ENCODE peak calls at places on chromosomes 11 and 22, in eight cellular contexts. T is ovary, E is A549, D is SK-N-SH, O is stomach, S is tibial nerve, I is transverse colon, J is K562. L is an unnamed sample.

GRCh38 chr22:36528336-36528735 is 630 bp downstream of the EIF3D start:
- DNase-seq in E (no peak), I (no peak), O (no peak), S (no peak), T (no peak), D (peak; percentile 49), J (peak; percentile 41), L (no peak)

GRCh38 chr11:129247129-129247528 is 55.0 kb upstream of the ARHGAP32 start:
- DNase-seq in D (peak; percentile 25), S (no peak), T (no peak), O (no peak), E (peak; percentile 18), I (no peak), J (no peak), L (no peak)

GRCh38 chr11:36356201-36356600 is 60.1 kb downstream of the PRR5L start:
- DNase-seq in E (no peak), S (no peak), D (no peak), O (no peak), J (no peak), T (no peak), I (peak; percentile 57), L (no peak)

GRCh38 chr11:110894224-110894623 is 182.0 kb upstream of the ARHGAP20 start:
- DNase-seq in T (no peak), I (no peak), O (no peak), D (no peak), E (no peak), J (no peak), S (no peak), L (no peak)

GRCh38 chr11:78192911-78193341 is 4.2 kb downstream of the USP35 start:
- DNase-seq in I (no peak), D (no peak), S (no peak), E (no peak), O (no peak), J (no peak), T (no peak), L (peak; percentile 34)

GRCh38 chr11:33735166-33735425 is 1.1 kb downstream of the CD59 start:
- DNase-seq in O (no peak), J (no peak), T (no peak), S (no peak), D (no peak), I (no peak), E (no peak), L (no peak)

GRCh38 chr22:29183971-29184595 is 21.6 kb upstream of the EMID1 start:
- DNase-seq in J (no peak), I (no peak), O (no peak), T (no peak), S (no peak), D (no peak), E (no peak), L (peak; percentile 10)

GRCh38 chr11:83641511-83641910 is 355.3 kb upstream of the CCDC90B start:
- DNase-seq in D (no peak), E (peak; percentile 7), I (no peak), J (no peak), S (peak; percentile 49), T (no peak), O (no peak), L (peak; percentile 77)

GRCh38 chr11:118084247-118084646 is 2.5 kb downstream of the SMIM35 start:
- DNase-seq in S (no peak), T (no peak), J (no peak), E (no peak), I (peak; percentile 48), D (no peak), O (no peak), L (no peak)

GRCh38 chr22:49332691-49333090 is 495.0 kb downstream of the BRD1 start:
- DNase-seq in T (no peak), O (peak; percentile 17), D (no peak), S (no peak), I (no peak), J (no peak), E (no peak), L (no peak)

GRCh38 chr11:110200241-110200640 is 96.2 kb downstream of the RDX start:
- DNase-seq in S (no peak), I (no peak), E (no peak), T (no peak), O (no peak), J (no peak), D (no peak), L (no peak)

GRCh38 chr11:62732830-62733229 is 4.5 kb downstream of the TTC9C start:
- DNase-seq in T (no peak), I (no peak), O (no peak), J (no peak), E (peak; percentile 56), D (no peak), S (no peak), L (no peak)

GRCh38 chr11:129785383-129786111 is 30.1 kb upstream of the TMEM45B start:
- DNase-seq in J (no peak), T (no peak), D (peak; percentile 11), I (no peak), O (no peak), E (peak; percentile 8), S (no peak), L (no peak)

GRCh38 chr11:68780829-68781228 is 29.5 kb upstream of the TESMIN start:
- DNase-seq in T (no peak), J (peak; percentile 93), I (peak; percentile 39), D (peak; percentile 54), O (peak; percentile 87), S (no peak), E (peak; percentile 24), L (no peak)

GRCh38 chr22:49620666-49621065 is 207.0 kb downstream of the BRD1 start:
- DNase-seq in I (no peak), E (no peak), T (peak; percentile 3), O (no peak), J (no peak), S (no peak), D (no peak), L (peak; percentile 41)

GRCh38 chr22:32605576-32605975 is 131.0 kb downstream of the FBXO7 start:
- DNase-seq in S (no peak), T (no peak), D (no peak), I (no peak), E (no peak), J (no peak), O (no peak), L (no peak)

GRCh38 chr11:6927030-6927617 is 898 bp downstream of the ZNF215 start:
- DNase-seq in D (no peak), T (no peak), I (peak; percentile 33), S (no peak), J (no peak), E (no peak), O (no peak), L (no peak)

GRCh38 chr22:44588348-44588747 is 90.3 kb upstream of the RTL6 start:
- DNase-seq in I (no peak), E (no peak), J (no peak), O (no peak), D (no peak), S (no peak), T (no peak), L (peak; percentile 28)

GRCh38 chr11:134069996-134070845 is 1.3 kb downstream of the JAM3 start:
- DNase-seq in J (no peak), O (no peak), E (no peak), S (no peak), D (no peak), I (no peak), T (no peak), L (no peak)

DNA sequence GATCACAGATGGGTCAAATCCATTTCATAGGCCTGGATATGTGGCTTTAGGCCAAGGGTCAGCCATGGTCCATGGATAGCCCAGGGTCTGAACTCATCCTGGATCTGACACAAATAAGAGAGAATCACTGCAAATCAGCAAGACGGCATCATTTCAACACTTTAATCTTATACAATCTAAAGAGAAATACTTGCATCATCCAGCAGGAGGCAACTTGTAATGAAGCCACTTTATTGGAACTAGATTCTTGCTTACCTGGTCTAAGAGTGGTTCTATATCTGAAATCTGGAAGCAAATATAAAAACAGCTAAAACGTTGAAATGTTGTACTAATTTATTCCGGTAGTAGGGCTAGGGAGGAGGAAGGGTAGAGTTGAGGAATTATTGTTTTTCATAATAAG is 870.1 kb downstream of the JRKL start:
- DNase-seq in T (no peak), I (no peak), J (no peak), E (no peak), D (no peak), O (no peak), S (no peak), L (no peak)
- TF ChIP-seq EP300 in T (no peak), I (no peak), J (no peak), E (no peak), D (no peak), O (no peak), S (no peak), L (no peak)

GRCh38 chr22:19756288-19757128 is 4.1 kb upstream of the TBX1 start:
- DNase-seq in S (peak; percentile 24), E (peak; percentile 54), D (peak; percentile 78), I (peak; percentile 71), J (peak; percentile 99), T (no peak), O (peak; percentile 79), L (no peak)
- H3K4me3 ChIP-seq in S (peak overlapping the region; percentile 11), E (peak overlapping the region; percentile 42), D (no peak overlapping the region), I (no peak overlapping the region), J (peak overlapping the region; percentile 29), T (no peak overlapping the region), O (peak overlapping the region; percentile 31), L (peak overlapping the region; percentile 27)

GRCh38 chr11:92779746-92780145 is 189.7 kb upstream of the MTNR1B start:
- DNase-seq in S (no peak), E (no peak), T (no peak), J (no peak), I (no peak), O (no peak), D (no peak), L (no peak)

GRCh38 chr11:92770419-92770818 is 199.0 kb upstream of the MTNR1B start:
- DNase-seq in E (no peak), I (no peak), T (no peak), S (no peak), D (no peak), J (no peak), O (no peak), L (no peak)

GRCh38 chr11:92770981-92771380 is 198.5 kb upstream of the MTNR1B start:
- DNase-seq in I (no peak), D (no peak), E (no peak), O (no peak), S (no peak), T (no peak), J (no peak), L (no peak)

GRCh38 chr11:92776676-92777075 is 192.8 kb upstream of the MTNR1B start:
- DNase-seq in E (no peak), O (no peak), I (no peak), J (no peak), T (no peak), S (no peak), D (no peak), L (no peak)

GRCh38 chr11:92775277-92775676 is 194.2 kb upstream of the MTNR1B start:
- DNase-seq in O (no peak), S (no peak), D (no peak), J (no peak), E (no peak), I (no peak), T (no peak), L (no peak)
- TF ChIP-seq EP300 in O (no peak), S (no peak), D (no peak), J (no peak), E (no peak), I (no peak), T (no peak), L (no peak)

DNA sequence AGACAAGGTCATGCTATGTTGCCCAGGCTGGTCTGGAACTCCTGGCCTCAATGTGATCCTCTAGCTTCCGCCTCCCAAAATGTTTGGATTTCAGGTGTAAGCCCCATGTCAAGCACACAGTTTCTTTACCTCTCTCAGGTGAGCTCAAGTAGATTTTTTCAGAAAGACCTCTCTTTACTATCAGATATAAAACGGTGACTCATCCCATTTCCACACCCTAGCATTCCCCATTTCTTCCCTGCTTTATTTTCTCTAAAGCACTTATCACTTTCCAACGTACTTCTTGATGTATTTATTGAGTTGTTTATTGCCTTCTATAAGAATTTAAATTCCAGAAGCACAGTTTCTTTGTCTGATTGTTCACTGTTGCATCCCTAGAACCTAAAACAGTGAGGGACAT is 3.7 kb downstream of the TSG101 start:
- DNase-seq in T (no peak), O (no peak), D (no peak), I (no peak), S (no peak), J (no peak), E (no peak), L (no peak)
- H3K4me3 ChIP-seq in T (no peak overlapping the region), O (no peak overlapping the region), D (no peak overlapping the region), I (no peak overlapping the region), S (no peak overlapping the region), J (no peak overlapping the region), E (no peak overlapping the region), L (no peak overlapping the region)